ENCODE peak calls at places on chromosomes 5 and 9, in five cellular contexts. J, S, K, E and M are unnamed samples.

GRCh38 chr9:33374634-33375237 is 27.6 kb downstream of the AQP7 start:
- DNase-seq in J (peak), S (peak), K (peak), E (peak), M (peak)

GRCh38 chr5:133849116-133849515 is 119.3 kb downstream of the C5orf15 start:
- DNase-seq in J (no peak), S (no peak), K (no peak), E (no peak), M (peak)

GRCh38 chr9:124110307-124110915 is 98.8 kb downstream of the LHX2 start:
- DNase-seq in J (peak), S (peak), K (no peak), E (no peak), M (no peak)

GRCh38 chr9:127897194-127897692 is 2.2 kb downstream of the ST6GALNAC6 start:
- DNase-seq in J (peak), S (peak), K (peak), E (peak), M (peak)

GRCh38 chr5:39447968-39448367 is 23.2 kb upstream of the DAB2 start:
- DNase-seq in J (no peak), S (no peak), K (no peak), E (no peak), M (no peak)

GRCh38 chr9:127122176-127123151 is at the start of gene ANGPTL2:
- DNase-seq in J (peak), S (peak), K (peak), E (peak), M (peak)

GRCh38 chr5:60010328-60010727 is 116.8 kb upstream of the PDE4D start:
- DNase-seq in J (no peak), S (no peak), K (no peak), E (no peak), M (no peak)

GRCh38 chr9:84439253-84439652 is 98.7 kb upstream of the SLC28A3 start:
- DNase-seq in J (no peak), S (no peak), K (no peak), E (no peak), M (no peak)

GRCh38 chr5:126707080-126707479 is 69.9 kb upstream of the LMNB1 start:
- DNase-seq in J (no peak), S (no peak), K (no peak), E (no peak), M (no peak)

GRCh38 chr5:138632900-138633489 is 57.8 kb upstream of the HSPA9 start:
- DNase-seq in J (peak), S (peak), K (peak), E (peak), M (peak)

GRCh38 chr5:179909224-179909623 is 1.5 kb upstream of the TBC1D9B start:
- DNase-seq in J (no peak), S (no peak), K (no peak), E (no peak), M (no peak)

GRCh38 chr9:135926402-135927194 is 19.3 kb upstream of the CAMSAP1 start:
- DNase-seq in J (no peak), S (peak), K (peak), E (no peak), M (peak)

GRCh38 chr5:52920929-52921328 is 68.2 kb upstream of the ITGA2 start:
- DNase-seq in J (no peak), S (no peak), K (no peak), E (no peak), M (no peak)

GRCh38 chr9:33381231-33381791 is 21.1 kb downstream of the AQP7 start:
- DNase-seq in J (no peak), S (no peak), K (no peak), E (peak), M (no peak)

GRCh38 chr9:4507306-4507705 is 17.0 kb downstream of the SLC1A1 start:
- DNase-seq in J (no peak), S (no peak), K (no peak), E (no peak), M (no peak)

GRCh38 chr5:62964428-62964827 is 385.8 kb downstream of the LRRC70 start:
- DNase-seq in J (no peak), S (no peak), K (no peak), E (no peak), M (no peak)

GRCh38 chr5:138449501-138450239 is 10.8 kb downstream of the REEP2 start:
- DNase-seq in J (peak), S (peak), K (peak), E (peak), M (peak)

GRCh38 chr9:88691811-88692210 is 156.8 kb downstream of the NXNL2 start:
- DNase-seq in J (no peak), S (no peak), K (no peak), E (no peak), M (no peak)

GRCh38 chr5:28397502-28397941 is 1359.1 kb upstream of the CDH9 start:
- DNase-seq in J (no peak), S (no peak), K (no peak), E (no peak), M (no peak)

GRCh38 chr5:38453506-38453905 is 102.9 kb downstream of the LIFR start:
- DNase-seq in J (no peak), S (no peak), K (no peak), E (no peak), M (no peak)

GRCh38 chr5:147887925-147888324 is 9.4 kb downstream of the SCGB3A2 start:
- DNase-seq in J (no peak), S (no peak), K (no peak), E (no peak), M (no peak)

GRCh38 chr9:133713211-133713959 is 24.8 kb downstream of the SARDH start:
- DNase-seq in J (no peak), S (no peak), K (no peak), E (peak), M (peak)

GRCh38 chr5:110510146-110510545 is 216.3 kb downstream of the TMEM232 start:
- DNase-seq in J (no peak), S (no peak), K (no peak), E (no peak), M (no peak)

GRCh38 chr5:138773215-138773614 is 20.0 kb downstream of the CTNNA1 start:
- DNase-seq in J (no peak), S (no peak), K (no peak), E (no peak), M (no peak)

GRCh38 chr5:90747175-90747574 is 188.6 kb downstream of the ADGRV1 start:
- DNase-seq in J (no peak), S (no peak), K (no peak), E (no peak), M (no peak)

GRCh38 chr9:123511326-123511974 is 155.5 kb downstream of the CRB2 start:
- DNase-seq in J (no peak), S (no peak), K (no peak), E (no peak), M (no peak)

GRCh38 chr5:35067985-35068384 is 20.2 kb upstream of the AGXT2 start:
- DNase-seq in J (no peak), S (no peak), K (no peak), E (no peak), M (no peak)

GRCh38 chr5:96226941-96227552 is 206.0 kb downstream of the PCSK1 start:
- DNase-seq in J (no peak), S (no peak), K (no peak), E (peak), M (no peak)

GRCh38 chr5:72811849-72812248 is 4.6 kb upstream of the TNPO1 start:
- DNase-seq in J (no peak), S (no peak), K (no peak), E (no peak), M (no peak)

GRCh38 chr9:98318041-98318790 is 62.8 kb upstream of the TBC1D2 start:
- DNase-seq in J (no peak), S (no peak), K (no peak), E (no peak), M (no peak)

GRCh38 chr5:76999451-76999850 is 30.8 kb upstream of the AGGF1 start:
- DNase-seq in J (no peak), S (no peak), K (no peak), E (no peak), M (no peak)

GRCh38 chr5:67246108-67246507 is 49.5 kb upstream of the CD180 start:
- DNase-seq in J (no peak), S (no peak), K (no peak), E (no peak), M (no peak)

GRCh38 chr9:88524911-88525310 is 10.1 kb upstream of the NXNL2 start:
- DNase-seq in J (no peak), S (no peak), K (no peak), E (no peak), M (no peak)

GRCh38 chr5:126339215-126339805 is 83.9 kb upstream of the GRAMD2B start:
- DNase-seq in J (peak), S (peak), K (no peak), E (no peak), M (no peak)

GRCh38 chr5:147973086-147973485 is 66.7 kb upstream of the C5orf46 start:
- DNase-seq in J (no peak), S (no peak), K (no peak), E (no peak), M (no peak)

GRCh38 chr5:138543730-138544104 is 681 bp upstream of the ETF1 start:
- DNase-seq in J (no peak), S (no peak), K (no peak), E (no peak), M (no peak)

GRCh38 chr5:79346420-79346824 is 110.5 kb downstream of the JMY start:
- DNase-seq in J (no peak), S (no peak), K (no peak), E (no peak), M (no peak)

GRCh38 chr5:142697846-142698245 is 12.0 kb upstream of the FGF1 start:
- DNase-seq in J (no peak), S (no peak), K (peak), E (peak), M (no peak)

DNA sequence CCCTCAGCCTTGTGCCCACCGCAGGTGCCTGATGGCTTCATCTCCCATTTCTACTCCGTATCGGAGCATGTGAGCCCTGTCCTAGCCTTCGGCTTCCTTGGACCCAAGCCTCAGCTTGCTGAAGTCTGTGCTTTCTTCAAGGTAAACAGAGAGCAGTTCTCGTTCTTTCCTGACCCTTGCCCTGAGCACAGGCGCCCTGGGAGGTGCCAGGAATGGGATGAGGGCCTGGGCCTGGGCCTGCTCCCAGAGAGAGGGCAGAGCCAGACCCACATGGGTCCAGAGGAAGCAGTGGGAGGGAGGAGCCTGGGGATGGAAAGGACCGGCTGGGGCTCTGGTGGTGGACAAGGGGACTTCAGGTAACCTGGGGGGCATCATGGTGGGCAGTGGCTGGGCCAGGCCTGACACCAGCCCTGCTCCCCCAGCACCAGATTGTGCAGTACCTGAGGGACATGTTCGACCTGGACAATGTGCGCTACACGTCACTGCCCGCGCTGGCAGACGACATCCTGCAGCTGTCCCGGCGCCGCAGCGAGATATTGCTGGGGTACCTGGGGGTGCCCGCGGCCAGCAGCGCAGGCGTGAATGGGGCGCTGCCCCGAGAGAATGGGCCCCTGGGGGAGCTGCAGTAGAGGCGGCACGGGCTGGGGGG is 11.0 kb upstream of the DOLPP1 start:
- DNase-seq in J (no peak), S (no peak), K (no peak), E (no peak), M (no peak)
- TF ChIP-seq POLR2A in J (no peak), S (no peak), K (no peak), E (no peak), M (no peak)

GRCh38 chr5:16866795-16867584 is 69.1 kb downstream of the MYO10 start:
- DNase-seq in J (peak), S (no peak), K (no peak), E (no peak), M (no peak)
- H3K27ac ChIP-seq in J (peak), S (no peak), K (no peak), E (no peak), M (no peak)

GRCh38 chr5:65108786-65109743 is 340.3 kb downstream of the CWC27 start:
- DNase-seq in J (no peak), S (no peak), K (no peak), E (no peak), M (no peak)

GRCh38 chr5:65117525-65117924 is 348.8 kb downstream of the CWC27 start:
- DNase-seq in J (no peak), S (no peak), K (no peak), E (no peak), M (no peak)

GRCh38 chr5:65113766-65114165 is 345.0 kb downstream of the CWC27 start:
- DNase-seq in J (no peak), S (no peak), K (no peak), E (no peak), M (no peak)

DNA sequence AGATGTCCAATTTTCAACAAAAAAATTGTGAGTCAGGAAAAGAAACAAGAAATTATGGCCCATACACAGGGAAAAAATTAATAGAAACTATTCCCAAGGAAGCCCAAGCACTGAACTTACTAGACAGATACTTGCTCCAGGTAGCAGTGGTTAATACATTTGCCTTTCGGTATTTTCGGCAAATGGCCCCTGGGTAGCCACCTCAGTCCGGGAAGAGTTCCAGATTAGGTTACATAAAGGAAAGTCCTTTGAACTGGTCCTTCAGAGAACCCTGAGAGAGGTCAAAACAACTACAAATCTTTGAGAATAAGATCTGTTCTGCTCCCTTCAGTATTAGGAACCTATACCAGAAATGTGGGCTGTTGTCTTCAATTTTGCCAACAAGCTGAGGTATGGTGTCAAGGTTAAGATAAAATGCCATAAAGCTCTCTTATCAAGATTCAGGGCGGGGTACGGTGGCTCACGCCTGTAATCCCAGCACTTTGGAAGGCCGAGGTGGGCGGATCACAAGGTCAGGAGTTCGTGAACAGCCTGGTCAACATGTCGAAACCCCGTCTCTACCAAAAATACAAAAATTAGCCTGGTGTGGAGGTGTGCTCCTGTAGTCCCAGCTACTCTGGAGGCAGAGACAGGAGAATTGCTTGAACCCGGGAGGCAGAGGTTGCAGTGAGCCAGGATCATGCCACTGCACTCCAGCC is 343.4 kb downstream of the CWC27 start:
- DNase-seq in J (no peak), S (no peak), K (no peak), E (no peak), M (no peak)
- TF ChIP-seq POLR2A in J (no peak), S (no peak), K (no peak), E (no peak), M (no peak)

DNA sequence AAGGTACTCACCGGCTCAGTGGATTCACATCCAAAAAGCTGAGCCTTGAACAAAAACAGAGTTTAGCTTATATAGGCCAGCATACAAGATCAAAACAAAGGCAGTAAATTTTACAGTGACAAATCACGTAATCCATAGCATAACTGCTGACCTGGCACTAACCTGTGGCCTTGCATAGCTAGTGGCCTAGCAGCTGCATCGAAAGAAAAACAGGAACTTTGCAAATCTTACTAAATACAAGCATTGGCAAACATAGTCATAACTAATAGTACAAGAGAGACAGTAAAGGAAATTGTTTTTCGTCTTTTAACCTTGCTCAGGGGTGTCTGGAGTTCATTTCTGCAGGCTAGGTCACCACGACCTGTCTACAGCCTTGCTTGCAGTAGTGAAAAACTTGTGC is 4.8 kb downstream of the HSDL2 start:
- DNase-seq in J (no peak), S (no peak), K (no peak), E (no peak), M (no peak)
- H3K27ac ChIP-seq in J (peak), S (peak), K (peak), E (peak), M (no peak)

DNA sequence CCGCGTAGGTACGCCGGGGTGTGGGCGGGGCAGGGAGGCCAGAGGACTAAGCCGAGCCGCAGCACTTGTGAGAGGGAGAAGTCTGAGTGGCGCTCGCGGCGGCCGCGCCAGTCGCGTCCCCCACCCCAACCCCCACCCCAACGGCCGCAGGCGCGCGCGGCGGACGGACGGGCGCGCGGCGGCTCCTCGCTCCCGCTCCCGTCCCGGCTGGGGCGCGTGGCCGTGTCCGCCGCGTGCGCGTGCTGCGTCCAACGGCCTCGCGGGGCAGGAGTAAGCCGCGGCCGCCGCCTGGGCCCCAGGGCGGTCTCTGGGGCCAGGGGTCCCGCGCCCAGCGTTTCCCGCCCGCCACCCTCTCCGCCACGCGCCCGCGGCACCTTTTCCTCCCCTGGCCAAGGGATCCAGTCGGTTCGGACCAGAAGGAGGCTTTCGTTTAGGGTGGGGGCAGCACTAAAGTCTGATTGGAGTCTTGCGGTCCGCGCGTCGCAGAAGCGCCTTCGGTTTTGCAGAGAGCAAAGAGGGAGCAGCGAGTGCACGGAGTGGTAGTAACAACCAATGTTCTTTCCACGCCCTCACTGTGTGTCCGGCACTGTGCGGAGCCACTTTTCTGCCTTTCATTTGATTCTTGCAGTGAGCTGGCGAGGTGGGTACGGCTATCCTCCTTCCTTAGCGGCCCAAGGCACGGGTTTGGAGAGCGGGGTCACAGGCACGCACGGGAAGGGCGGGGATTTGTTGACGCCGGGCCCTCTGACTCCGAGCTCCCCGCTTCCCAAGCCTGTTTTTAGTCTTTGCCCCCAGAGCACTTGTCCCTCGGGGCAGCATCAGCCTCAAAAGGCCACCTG is 494 bp downstream of the G3BP1 start:
- DNase-seq in J (peak), S (peak), K (peak), E (peak), M (peak)
- TF ChIP-seq POLR2A in J (no peak), S (no peak), K (no peak), E (no peak), M (no peak)

DNA sequence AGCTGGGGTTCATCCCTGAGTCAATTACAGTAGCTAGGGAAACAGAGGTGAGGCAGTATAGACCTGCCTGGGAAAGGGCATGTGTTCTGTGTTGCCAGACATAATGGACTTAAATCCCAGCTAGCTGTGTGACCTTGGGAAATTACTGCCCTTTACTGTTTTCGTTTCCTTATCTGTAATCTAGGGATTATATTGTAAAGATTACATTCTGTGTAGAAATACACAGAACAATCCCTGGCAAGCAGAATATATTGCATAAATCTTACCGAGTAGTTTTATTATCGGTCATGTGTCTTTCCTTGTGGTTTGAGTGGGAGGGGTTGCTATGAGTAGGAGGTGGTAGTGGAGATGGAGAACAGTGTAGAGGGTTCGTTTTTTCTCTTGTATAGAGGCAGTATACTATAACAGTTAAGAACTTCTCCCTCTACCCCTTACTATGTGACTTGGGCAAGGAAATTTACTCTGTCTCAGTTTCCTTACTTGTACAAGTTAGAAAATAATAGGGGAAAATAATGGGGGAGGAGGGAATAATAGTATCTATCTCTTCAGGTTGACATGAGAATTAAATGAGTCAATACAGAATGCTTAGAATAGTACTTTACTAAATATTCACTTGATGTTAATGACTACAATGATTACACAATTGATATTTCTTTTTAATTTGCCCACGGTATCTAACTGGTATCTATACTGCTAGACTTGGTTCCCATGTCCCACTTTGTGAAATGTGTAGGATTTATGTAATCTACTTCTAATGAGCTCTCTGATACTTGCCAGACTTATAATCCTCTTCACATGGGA is 7.1 kb upstream of the DMXL1 start:
- DNase-seq in J (no peak), S (no peak), K (no peak), E (no peak), M (no peak)
- H3K27ac ChIP-seq in J (peak), S (no peak), K (no peak), E (no peak), M (no peak)

GRCh38 chr5:57311921-57312320 is 138.1 kb downstream of the GPBP1 start:
- DNase-seq in J (no peak), S (no peak), K (no peak), E (no peak), M (no peak)

GRCh38 chr5:57307516-57307915 is 133.7 kb downstream of the GPBP1 start:
- DNase-seq in J (no peak), S (no peak), K (no peak), E (no peak), M (no peak)

GRCh38 chr5:57313716-57314115 is 139.9 kb downstream of the GPBP1 start:
- DNase-seq in J (no peak), S (no peak), K (no peak), E (no peak), M (no peak)

GRCh38 chr5:57315941-57316340 is 142.1 kb downstream of the GPBP1 start:
- DNase-seq in J (no peak), S (no peak), K (no peak), E (no peak), M (no peak)

GRCh38 chr5:57311251-57311650 is 137.4 kb downstream of the GPBP1 start:
- DNase-seq in J (no peak), S (no peak), K (no peak), E (no peak), M (no peak)
- TF ChIP-seq POLR2A in J (no peak), S (no peak), K (no peak), E (no peak), M (no peak)